ENCODE peak calls at places on chromosomes 6 and 20, in five cellular contexts. One of them, this sample, is unnamed.

GRCh38 chr6:158104696-158105095 is 63.4 kb downstream of the SERAC1 start:
- DNase-seq in activated B cell treated with CpG ODN at 0.5 μM for 24 hours: no peak
- DNase-seq in astrocyte of the cerebellum: no peak
- DNase-seq in pancreas: no peak
- DNase-seq in fibroblast of lung: no peak
- DNase-seq in this sample: no peak

GRCh38 chr20:17334866-17335412 is 108.1 kb downstream of the PCSK2 start:
- DNase-seq in astrocyte of the cerebellum: no peak
- DNase-seq in fibroblast of lung: no peak
- DNase-seq in pancreas: no peak
- DNase-seq in activated B cell treated with CpG ODN at 0.5 μM for 24 hours: no peak
- DNase-seq in this sample: no peak

GRCh38 chr20:17437251-17437650 is 93.9 kb downstream of the BFSP1 start:
- DNase-seq in astrocyte of the cerebellum: no peak
- DNase-seq in pancreas: no peak
- DNase-seq in fibroblast of lung: no peak
- DNase-seq in activated B cell treated with CpG ODN at 0.5 μM for 24 hours: no peak
- DNase-seq in this sample: no peak

GRCh38 chr6:97292671-97293070 is 9.7 kb upstream of the MMS22L start:
- DNase-seq in activated B cell treated with CpG ODN at 0.5 μM for 24 hours: no peak
- DNase-seq in fibroblast of lung: peak
- DNase-seq in astrocyte of the cerebellum: no peak
- DNase-seq in pancreas: no peak
- DNase-seq in this sample: no peak

GRCh38 chr20:50335105-50335504 is 144.5 kb downstream of the CEBPB start:
- DNase-seq in fibroblast of lung: peak
- DNase-seq in activated B cell treated with CpG ODN at 0.5 μM for 24 hours: no peak
- DNase-seq in astrocyte of the cerebellum: no peak
- DNase-seq in pancreas: no peak
- DNase-seq in this sample: no peak

GRCh38 chr6:82072771-82073170 is 174.8 kb downstream of the IBTK start:
- DNase-seq in activated B cell treated with CpG ODN at 0.5 μM for 24 hours: no peak
- DNase-seq in fibroblast of lung: peak
- DNase-seq in astrocyte of the cerebellum: peak
- DNase-seq in pancreas: no peak
- DNase-seq in this sample: no peak

GRCh38 chr6:167574431-167575097 is 249.7 kb downstream of the TTLL2 start:
- DNase-seq in pancreas: no peak
- DNase-seq in fibroblast of lung: no peak
- DNase-seq in activated B cell treated with CpG ODN at 0.5 μM for 24 hours: no peak
- DNase-seq in astrocyte of the cerebellum: no peak
- DNase-seq in this sample: no peak

GRCh38 chr6:160408528-160408927 is 60.4 kb downstream of the SLC22A3 start:
- DNase-seq in activated B cell treated with CpG ODN at 0.5 μM for 24 hours: no peak
- DNase-seq in fibroblast of lung: no peak
- DNase-seq in pancreas: no peak
- DNase-seq in astrocyte of the cerebellum: no peak
- DNase-seq in this sample: no peak

GRCh38 chr6:3811191-3811590 is 38.0 kb upstream of the FAM50B start:
- DNase-seq in astrocyte of the cerebellum: no peak
- DNase-seq in fibroblast of lung: no peak
- DNase-seq in activated B cell treated with CpG ODN at 0.5 μM for 24 hours: no peak
- DNase-seq in pancreas: no peak
- DNase-seq in this sample: no peak

GRCh38 chr6:82045965-82046756 is 201.4 kb downstream of the IBTK start:
- DNase-seq in fibroblast of lung: peak
- DNase-seq in activated B cell treated with CpG ODN at 0.5 μM for 24 hours: no peak
- DNase-seq in pancreas: no peak
- DNase-seq in astrocyte of the cerebellum: peak
- DNase-seq in this sample: no peak

GRCh38 chr20:40960101-40960500 is 68.5 kb upstream of the TOP1 start:
- DNase-seq in pancreas: no peak
- DNase-seq in activated B cell treated with CpG ODN at 0.5 μM for 24 hours: no peak
- DNase-seq in fibroblast of lung: no peak
- DNase-seq in astrocyte of the cerebellum: no peak
- DNase-seq in this sample: no peak
- TF ChIP-seq CTCF in pancreas: no peak
- TF ChIP-seq CTCF in activated B cell treated with CpG ODN at 0.5 μM for 24 hours: no peak
- TF ChIP-seq CTCF in fibroblast of lung: no peak
- TF ChIP-seq CTCF in astrocyte of the cerebellum: no peak
- TF ChIP-seq CTCF in this sample: no peak

DNA sequence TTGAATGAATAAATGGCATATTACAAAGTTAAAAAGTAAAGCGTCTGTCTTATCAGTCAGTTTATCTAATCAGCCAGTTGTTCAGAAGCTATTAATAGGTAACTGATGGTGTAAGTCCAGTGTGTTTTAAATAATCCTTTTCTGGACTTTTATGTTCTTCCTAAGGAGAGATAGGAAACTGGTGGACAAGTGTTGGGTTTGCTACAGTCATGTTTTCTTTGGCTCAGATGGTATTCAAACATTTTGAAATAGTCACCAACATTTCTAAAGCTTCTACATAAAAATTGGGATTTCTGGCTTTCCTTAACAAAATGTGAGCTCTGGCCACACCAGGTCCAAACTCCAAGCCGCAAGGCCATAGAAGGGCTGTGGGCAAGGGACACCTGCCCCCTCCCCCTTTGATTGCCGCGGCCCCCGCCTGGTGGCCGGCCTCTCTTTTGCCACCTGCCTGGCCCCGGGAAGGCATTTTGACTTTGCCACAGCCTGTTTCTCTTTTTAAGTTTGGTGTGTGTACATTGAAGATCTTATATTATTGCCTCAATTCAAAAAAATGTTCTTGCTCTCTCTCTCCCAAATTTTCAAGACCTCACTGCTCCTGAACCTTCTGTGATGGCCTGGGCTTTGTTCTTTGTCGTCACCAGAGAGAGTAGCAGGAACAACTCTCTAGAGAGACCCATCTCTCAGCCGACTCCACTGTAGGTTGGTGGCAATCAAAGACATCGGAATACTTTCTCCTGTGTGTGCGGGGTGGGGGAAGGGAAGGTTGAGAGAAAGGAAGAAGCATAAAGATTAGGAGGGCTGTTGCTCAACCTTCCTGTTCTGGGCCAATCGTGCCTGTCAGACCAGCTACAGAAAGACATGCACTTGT is 84.0 kb upstream of the ZNF217 start:
- DNase-seq in fibroblast of lung: peak
- DNase-seq in astrocyte of the cerebellum: no peak
- DNase-seq in pancreas: peak
- DNase-seq in activated B cell treated with CpG ODN at 0.5 μM for 24 hours: no peak
- DNase-seq in this sample: no peak
- TF ChIP-seq CTCF in fibroblast of lung: no peak
- TF ChIP-seq CTCF in astrocyte of the cerebellum: no peak
- TF ChIP-seq CTCF in pancreas: no peak
- TF ChIP-seq CTCF in activated B cell treated with CpG ODN at 0.5 μM for 24 hours: no peak
- TF ChIP-seq CTCF in this sample: no peak

DNA sequence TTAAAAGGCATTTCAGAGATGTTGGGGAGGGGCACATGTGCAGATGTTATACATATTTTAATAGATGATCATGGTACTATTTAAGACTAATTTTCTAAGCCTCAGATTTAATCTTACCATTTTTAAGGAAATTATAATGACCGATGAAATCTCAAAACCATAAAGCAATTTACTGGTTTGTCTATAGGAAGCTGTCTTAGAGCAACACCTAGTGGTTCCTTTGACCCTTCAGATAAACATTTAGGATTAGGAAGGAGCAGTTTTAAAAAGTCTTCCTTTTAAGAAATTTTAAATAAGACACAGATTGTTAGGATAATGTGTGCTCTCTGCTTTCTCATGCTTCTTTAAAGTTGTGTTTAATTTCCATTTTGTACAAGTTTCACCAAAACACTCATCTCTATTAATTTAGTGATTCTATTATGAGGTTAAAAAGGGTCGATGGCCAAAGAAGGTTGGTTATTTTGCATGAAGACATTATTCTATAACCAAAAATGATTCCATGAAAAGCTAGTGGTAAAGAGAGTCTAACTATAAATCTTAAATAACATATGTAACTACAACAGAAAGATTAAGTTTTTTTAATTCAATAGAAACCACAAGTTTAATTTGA is 376.4 kb downstream of the HACE1 start:
- DNase-seq in pancreas: no peak
- DNase-seq in fibroblast of lung: no peak
- DNase-seq in astrocyte of the cerebellum: no peak
- DNase-seq in activated B cell treated with CpG ODN at 0.5 μM for 24 hours: no peak
- DNase-seq in this sample: no peak
- TF ChIP-seq CTCF in pancreas: no peak
- TF ChIP-seq CTCF in fibroblast of lung: no peak
- TF ChIP-seq CTCF in astrocyte of the cerebellum: no peak
- TF ChIP-seq CTCF in activated B cell treated with CpG ODN at 0.5 μM for 24 hours: no peak
- TF ChIP-seq CTCF in this sample: no peak

GRCh38 chr20:34709836-34710567 is 5.9 kb downstream of the TP53INP2 start:
- DNase-seq in activated B cell treated with CpG ODN at 0.5 μM for 24 hours: no peak
- DNase-seq in pancreas: peak
- DNase-seq in fibroblast of lung: peak
- DNase-seq in astrocyte of the cerebellum: no peak
- DNase-seq in this sample: no peak
- TF ChIP-seq CTCF in activated B cell treated with CpG ODN at 0.5 μM for 24 hours: no peak
- TF ChIP-seq CTCF in pancreas: no peak
- TF ChIP-seq CTCF in fibroblast of lung: no peak
- TF ChIP-seq CTCF in astrocyte of the cerebellum: no peak
- TF ChIP-seq CTCF in this sample: peak

GRCh38 chr6:9039258-9039657 is 603.9 kb upstream of the SLC35B3 start:
- DNase-seq in pancreas: no peak
- DNase-seq in astrocyte of the cerebellum: no peak
- DNase-seq in fibroblast of lung: no peak
- DNase-seq in activated B cell treated with CpG ODN at 0.5 μM for 24 hours: no peak
- DNase-seq in this sample: no peak
- TF ChIP-seq CTCF in pancreas: no peak
- TF ChIP-seq CTCF in astrocyte of the cerebellum: no peak
- TF ChIP-seq CTCF in fibroblast of lung: no peak
- TF ChIP-seq CTCF in activated B cell treated with CpG ODN at 0.5 μM for 24 hours: no peak
- TF ChIP-seq CTCF in this sample: no peak

DNA sequence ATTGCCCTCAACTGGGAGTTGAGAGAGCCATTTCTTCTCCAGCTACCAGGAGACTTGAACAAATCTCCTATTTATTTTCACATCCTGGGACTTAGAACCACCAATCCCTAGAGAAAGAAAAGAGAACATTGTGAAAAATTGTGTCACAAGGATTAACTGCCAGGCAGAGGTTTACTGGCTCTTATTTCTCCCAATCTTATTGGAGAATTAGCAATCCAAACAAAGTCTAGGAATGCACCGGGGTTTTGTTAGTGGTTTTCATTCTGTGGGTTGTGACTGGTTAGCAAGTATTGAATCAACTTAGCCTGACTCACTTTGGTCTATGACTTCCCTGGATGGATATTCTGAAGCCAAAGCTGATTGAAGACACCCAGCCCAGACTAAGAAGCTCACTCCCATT is 21.2 kb upstream of the ENPP5 start:
- DNase-seq in fibroblast of lung: peak
- DNase-seq in pancreas: no peak
- DNase-seq in astrocyte of the cerebellum: peak
- DNase-seq in activated B cell treated with CpG ODN at 0.5 μM for 24 hours: no peak
- DNase-seq in this sample: no peak
- TF ChIP-seq CTCF in fibroblast of lung: no peak
- TF ChIP-seq CTCF in pancreas: no peak
- TF ChIP-seq CTCF in astrocyte of the cerebellum: no peak
- TF ChIP-seq CTCF in activated B cell treated with CpG ODN at 0.5 μM for 24 hours: no peak
- TF ChIP-seq CTCF in this sample: no peak

GRCh38 chr6:13559251-13559650 is 15.2 kb upstream of the SIRT5 start:
- DNase-seq in astrocyte of the cerebellum: no peak
- DNase-seq in fibroblast of lung: no peak
- DNase-seq in pancreas: no peak
- DNase-seq in activated B cell treated with CpG ODN at 0.5 μM for 24 hours: no peak
- DNase-seq in this sample: no peak
- TF ChIP-seq CTCF in astrocyte of the cerebellum: no peak
- TF ChIP-seq CTCF in fibroblast of lung: no peak
- TF ChIP-seq CTCF in pancreas: no peak
- TF ChIP-seq CTCF in activated B cell treated with CpG ODN at 0.5 μM for 24 hours: no peak
- TF ChIP-seq CTCF in this sample: no peak

GRCh38 chr6:85580104-85580877 is 13.4 kb downstream of the SNX14 start:
- DNase-seq in activated B cell treated with CpG ODN at 0.5 μM for 24 hours: no peak
- DNase-seq in astrocyte of the cerebellum: no peak
- DNase-seq in pancreas: peak
- DNase-seq in fibroblast of lung: peak
- DNase-seq in this sample: no peak

GRCh38 chr6:85579581-85579980 is 14.1 kb downstream of the SNX14 start:
- DNase-seq in astrocyte of the cerebellum: no peak
- DNase-seq in fibroblast of lung: no peak
- DNase-seq in pancreas: no peak
- DNase-seq in activated B cell treated with CpG ODN at 0.5 μM for 24 hours: no peak
- DNase-seq in this sample: no peak

GRCh38 chr6:85576479-85576878 is 17.2 kb downstream of the SNX14 start:
- DNase-seq in pancreas: no peak
- DNase-seq in fibroblast of lung: no peak
- DNase-seq in astrocyte of the cerebellum: no peak
- DNase-seq in activated B cell treated with CpG ODN at 0.5 μM for 24 hours: no peak
- DNase-seq in this sample: no peak

GRCh38 chr6:85581572-85581971 is 12.1 kb downstream of the SNX14 start:
- DNase-seq in astrocyte of the cerebellum: no peak
- DNase-seq in activated B cell treated with CpG ODN at 0.5 μM for 24 hours: no peak
- DNase-seq in fibroblast of lung: no peak
- DNase-seq in pancreas: no peak
- DNase-seq in this sample: no peak

GRCh38 chr6:85580878-85581267 is 12.8 kb downstream of the SNX14 start:
- DNase-seq in pancreas: peak
- DNase-seq in activated B cell treated with CpG ODN at 0.5 μM for 24 hours: no peak
- DNase-seq in fibroblast of lung: peak
- DNase-seq in astrocyte of the cerebellum: peak
- DNase-seq in this sample: no peak
- TF ChIP-seq CTCF in pancreas: no peak
- TF ChIP-seq CTCF in activated B cell treated with CpG ODN at 0.5 μM for 24 hours: no peak
- TF ChIP-seq CTCF in fibroblast of lung: no peak
- TF ChIP-seq CTCF in astrocyte of the cerebellum: no peak
- TF ChIP-seq CTCF in this sample: no peak

DNA sequence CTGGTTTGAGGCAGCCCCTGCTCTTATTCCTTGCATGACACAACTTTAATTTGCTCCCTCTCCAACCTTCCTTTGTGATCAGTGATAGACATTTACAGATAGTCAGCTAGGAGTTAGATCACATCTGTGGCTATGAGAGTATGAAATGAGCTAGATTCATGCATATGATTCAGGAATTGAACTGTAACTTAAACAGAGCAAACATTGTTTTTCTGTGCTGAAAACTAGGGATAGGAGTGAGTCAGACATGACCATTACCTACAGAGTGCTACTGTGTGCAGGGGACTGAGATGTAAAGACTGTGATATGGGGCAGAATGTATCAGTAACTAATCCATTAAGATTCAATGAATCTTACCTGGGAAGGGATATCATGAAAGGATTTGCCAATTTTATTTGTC is 279.4 kb upstream of the SPTLC3 start:
- DNase-seq in fibroblast of lung: no peak
- DNase-seq in astrocyte of the cerebellum: no peak
- DNase-seq in pancreas: no peak
- DNase-seq in activated B cell treated with CpG ODN at 0.5 μM for 24 hours: no peak
- DNase-seq in this sample: no peak
- TF ChIP-seq CTCF in fibroblast of lung: no peak
- TF ChIP-seq CTCF in astrocyte of the cerebellum: no peak
- TF ChIP-seq CTCF in pancreas: no peak
- TF ChIP-seq CTCF in activated B cell treated with CpG ODN at 0.5 μM for 24 hours: no peak
- TF ChIP-seq CTCF in this sample: no peak